ENCODE peak calls at places on chromosomes 12 and 14, in five cellular contexts. One of them, this sample, is unnamed.

GRCh38 chr12:104175726-104176247 is 37.8 kb upstream of the NFYB start:
- DNase-seq in T-helper 17 cell: no peak
- DNase-seq in stimulated activated CD4-positive, alpha-beta T cell treated with anti-CD3 and anti-CD28 coated beads, Interleukin-2, amount 100 ng/mL, for 48 hours: no peak
- DNase-seq in tibial nerve: no peak
- DNase-seq in germinal center: no peak
- DNase-seq in this sample: no peak

GRCh38 chr14:58760121-58760520 is 122.4 kb downstream of the DACT1 start:
- DNase-seq in T-helper 17 cell: no peak
- DNase-seq in stimulated activated CD4-positive, alpha-beta T cell treated with anti-CD3 and anti-CD28 coated beads, Interleukin-2, amount 100 ng/mL, for 48 hours: no peak
- DNase-seq in tibial nerve: no peak
- DNase-seq in germinal center: no peak
- DNase-seq in this sample: no peak

GRCh38 chr12:93982847-93983315 is 165.5 kb upstream of the PLXNC1 start:
- DNase-seq in T-helper 17 cell: no peak
- DNase-seq in stimulated activated CD4-positive, alpha-beta T cell treated with anti-CD3 and anti-CD28 coated beads, Interleukin-2, amount 100 ng/mL, for 48 hours: no peak
- DNase-seq in tibial nerve: no peak
- DNase-seq in germinal center: no peak
- DNase-seq in this sample: no peak

GRCh38 chr12:124727922-124728321 is 135.7 kb downstream of the SCARB1 start:
- DNase-seq in T-helper 17 cell: no peak
- DNase-seq in stimulated activated CD4-positive, alpha-beta T cell treated with anti-CD3 and anti-CD28 coated beads, Interleukin-2, amount 100 ng/mL, for 48 hours: no peak
- DNase-seq in tibial nerve: no peak
- DNase-seq in germinal center: no peak
- DNase-seq in this sample: no peak

GRCh38 chr12:98803468-98804209 is 158.5 kb downstream of the APAF1 start:
- DNase-seq in T-helper 17 cell: no peak
- DNase-seq in stimulated activated CD4-positive, alpha-beta T cell treated with anti-CD3 and anti-CD28 coated beads, Interleukin-2, amount 100 ng/mL, for 48 hours: no peak
- DNase-seq in tibial nerve: no peak
- DNase-seq in germinal center: no peak
- DNase-seq in this sample: no peak

GRCh38 chr12:118058881-118059644 is 1.9 kb downstream of the WSB2 start:
- DNase-seq in T-helper 17 cell: no peak
- DNase-seq in stimulated activated CD4-positive, alpha-beta T cell treated with anti-CD3 and anti-CD28 coated beads, Interleukin-2, amount 100 ng/mL, for 48 hours: no peak
- DNase-seq in tibial nerve: no peak
- DNase-seq in germinal center: no peak
- DNase-seq in this sample: no peak

GRCh38 chr14:92945959-92946846 is 23.3 kb downstream of the CHGA start:
- DNase-seq in T-helper 17 cell: no peak
- DNase-seq in stimulated activated CD4-positive, alpha-beta T cell treated with anti-CD3 and anti-CD28 coated beads, Interleukin-2, amount 100 ng/mL, for 48 hours: no peak
- DNase-seq in tibial nerve: peak; percentile 19
- DNase-seq in germinal center: no peak
- DNase-seq in this sample: no peak

GRCh38 chr14:88421286-88421685 is 35.8 kb downstream of the SPATA7 start:
- DNase-seq in T-helper 17 cell: no peak
- DNase-seq in stimulated activated CD4-positive, alpha-beta T cell treated with anti-CD3 and anti-CD28 coated beads, Interleukin-2, amount 100 ng/mL, for 48 hours: no peak
- DNase-seq in tibial nerve: no peak
- DNase-seq in germinal center: no peak
- DNase-seq in this sample: no peak

GRCh38 chr12:124696689-124697476 is 129.5 kb upstream of the NCOR2 start:
- DNase-seq in T-helper 17 cell: no peak
- DNase-seq in stimulated activated CD4-positive, alpha-beta T cell treated with anti-CD3 and anti-CD28 coated beads, Interleukin-2, amount 100 ng/mL, for 48 hours: no peak
- DNase-seq in tibial nerve: no peak
- DNase-seq in germinal center: no peak
- DNase-seq in this sample: no peak

GRCh38 chr14:36069535-36069900 is 107.0 kb downstream of the PTCSC3 start:
- DNase-seq in T-helper 17 cell: no peak
- DNase-seq in stimulated activated CD4-positive, alpha-beta T cell treated with anti-CD3 and anti-CD28 coated beads, Interleukin-2, amount 100 ng/mL, for 48 hours: peak; percentile 17
- DNase-seq in tibial nerve: no peak
- DNase-seq in germinal center: peak; percentile 46
- DNase-seq in this sample: no peak

GRCh38 chr14:94227029-94227428 is 52.9 kb downstream of the PPP4R4 start:
- DNase-seq in T-helper 17 cell: no peak
- DNase-seq in stimulated activated CD4-positive, alpha-beta T cell treated with anti-CD3 and anti-CD28 coated beads, Interleukin-2, amount 100 ng/mL, for 48 hours: no peak
- DNase-seq in tibial nerve: no peak
- DNase-seq in germinal center: no peak
- DNase-seq in this sample: no peak

GRCh38 chr12:60020068-60020467 is 424.2 kb downstream of the SLC16A7 start:
- DNase-seq in T-helper 17 cell: no peak
- DNase-seq in stimulated activated CD4-positive, alpha-beta T cell treated with anti-CD3 and anti-CD28 coated beads, Interleukin-2, amount 100 ng/mL, for 48 hours: no peak
- DNase-seq in tibial nerve: no peak
- DNase-seq in germinal center: no peak
- DNase-seq in this sample: no peak

GRCh38 chr12:46472893-46473633 is 100.5 kb upstream of the SLC38A2 start:
- DNase-seq in T-helper 17 cell: no peak
- DNase-seq in stimulated activated CD4-positive, alpha-beta T cell treated with anti-CD3 and anti-CD28 coated beads, Interleukin-2, amount 100 ng/mL, for 48 hours: no peak
- DNase-seq in tibial nerve: no peak
- DNase-seq in germinal center: no peak
- DNase-seq in this sample: no peak

GRCh38 chr14:32354716-32355115 is 25.6 kb downstream of the AKAP6 start:
- DNase-seq in T-helper 17 cell: no peak
- DNase-seq in stimulated activated CD4-positive, alpha-beta T cell treated with anti-CD3 and anti-CD28 coated beads, Interleukin-2, amount 100 ng/mL, for 48 hours: no peak
- DNase-seq in tibial nerve: no peak
- DNase-seq in germinal center: no peak
- DNase-seq in this sample: no peak

GRCh38 chr12:132484891-132485441 is 5.0 kb upstream of the FBRSL1 start:
- DNase-seq in T-helper 17 cell: no peak
- DNase-seq in stimulated activated CD4-positive, alpha-beta T cell treated with anti-CD3 and anti-CD28 coated beads, Interleukin-2, amount 100 ng/mL, for 48 hours: no peak
- DNase-seq in tibial nerve: no peak
- DNase-seq in germinal center: no peak
- DNase-seq in this sample: no peak

GRCh38 chr14:104709387-104710019 is 14.5 kb upstream of the ADSS1 start:
- DNase-seq in T-helper 17 cell: no peak
- DNase-seq in stimulated activated CD4-positive, alpha-beta T cell treated with anti-CD3 and anti-CD28 coated beads, Interleukin-2, amount 100 ng/mL, for 48 hours: no peak
- DNase-seq in tibial nerve: no peak
- DNase-seq in germinal center: no peak
- DNase-seq in this sample: no peak

GRCh38 chr14:93960108-93960475 is 16.3 kb downstream of the ASB2 start:
- DNase-seq in T-helper 17 cell: no peak
- DNase-seq in stimulated activated CD4-positive, alpha-beta T cell treated with anti-CD3 and anti-CD28 coated beads, Interleukin-2, amount 100 ng/mL, for 48 hours: no peak
- DNase-seq in tibial nerve: no peak
- DNase-seq in germinal center: no peak
- DNase-seq in this sample: no peak